ENCODE peak calls at places on chromosomes 2 and 18, in five cellular contexts. C, P, X, J and Y are unnamed samples.

GRCh38 chr18:62576277-62576676 is 53.5 kb downstream of the ZCCHC2 start:
- DNase-seq in C (no peak), P (no peak), X (no peak), J (no peak), Y (no peak)

GRCh38 chr2:43458002-43458628 is 137.7 kb downstream of the THADA start:
- DNase-seq in C (no peak), P (no peak), X (no peak), J (no peak), Y (no peak)

GRCh38 chr2:96408631-96409542 is 73.3 kb downstream of the NCAPH start:
- DNase-seq in C (no peak), P (no peak), X (no peak), J (no peak), Y (peak; percentile 61)

GRCh38 chr18:28108254-28108653 is 68.7 kb downstream of the CDH2 start:
- DNase-seq in C (no peak), P (no peak), X (no peak), J (no peak), Y (no peak)

GRCh38 chr2:234482807-234483206 is 14.1 kb downstream of the ARL4C start:
- DNase-seq in C (no peak), P (no peak), X (no peak), J (no peak), Y (no peak)

GRCh38 chr2:19667085-19667484 is 234.7 kb downstream of the TTC32 start:
- DNase-seq in C (no peak), P (no peak), X (no peak), J (no peak), Y (no peak)

GRCh38 chr2:109028280-109028679 is 39.3 kb upstream of the EDAR start:
- DNase-seq in C (no peak), P (no peak), X (no peak), J (no peak), Y (no peak)

GRCh38 chr2:181106789-181107418 is 126.5 kb downstream of the UBE2E3 start:
- DNase-seq in C (peak; percentile 8), P (no peak), X (no peak), J (peak; percentile 87), Y (no peak)

GRCh38 chr2:57045236-57045635 is 861.4 kb downstream of the CCDC85A start:
- DNase-seq in C (no peak), P (no peak), X (no peak), J (no peak), Y (no peak)

GRCh38 chr2:70062270-70062669 is 25.0 kb upstream of the PCBP1 start:
- DNase-seq in C (no peak), P (no peak), X (no peak), J (no peak), Y (no peak)

GRCh38 chr2:127530245-127531132 is 4.2 kb upstream of the IWS1 start:
- DNase-seq in C (no peak), P (no peak), X (no peak), J (no peak), Y (no peak)

GRCh38 chr2:174744111-174744510 is 20.2 kb downstream of the CHRNA1 start:
- DNase-seq in C (no peak), P (no peak), X (no peak), J (no peak), Y (no peak)

GRCh38 chr2:86485103-86485502 is 43.9 kb downstream of the KDM3A start:
- DNase-seq in C (no peak), P (no peak), X (no peak), J (no peak), Y (no peak)

GRCh38 chr18:9849407-9849961 is 36.3 kb upstream of the TXNDC2 start:
- DNase-seq in C (peak; percentile 74), P (peak; percentile 46), X (no peak), J (peak; percentile 75), Y (peak; percentile 35)

GRCh38 chr2:147636238-147636887 is 208.5 kb upstream of the ACVR2A start:
- DNase-seq in C (no peak), P (no peak), X (no peak), J (peak; percentile 73), Y (no peak)

GRCh38 chr2:215511454-215512346 is 75.8 kb upstream of the FN1 start:
- DNase-seq in C (no peak), P (no peak), X (no peak), J (no peak), Y (no peak)

GRCh38 chr18:32441536-32441935 is 29.1 kb downstream of the GAREM1 start:
- DNase-seq in C (no peak), P (no peak), X (no peak), J (no peak), Y (no peak)

GRCh38 chr18:28175047-28175929 is 1.6 kb downstream of the CDH2 start:
- DNase-seq in C (no peak), P (peak; percentile 71), X (no peak), J (no peak), Y (no peak)

GRCh38 chr18:33469699-33470098 is 29.2 kb upstream of the CCDC178 start:
- DNase-seq in C (no peak), P (no peak), X (no peak), J (no peak), Y (no peak)